ENCODE peak calls at places on chromosomes 5 and 9, in nine cellular contexts. D is ovary, O is suprapubic skin, P is stomach, T is A549, Q is sigmoid colon, A is H1, Y is SK-N-SH, Z is K562. B is an unnamed sample. For H3K4me1, the result is how much of the 10 kb centered on the place peaks cover.

GRCh38 chr9:114888599-114888998 is 41.8 kb downstream of the TNFSF8 start:
- DNase-seq in D (no peak), O (no peak), P (no peak), T (no peak), Q (no peak), A (peak), Y (no peak), Z (no peak), B (no peak)

GRCh38 chr9:137195525-137196220 is 4.9 kb downstream of the TPRN start:
- DNase-seq in D (no peak), O (no peak), P (peak), T (no peak), Q (no peak), A (no peak), Y (no peak), Z (no peak), B (no peak)

GRCh38 chr9:107316795-107317661 is 33.9 kb downstream of the RAD23B start:
- DNase-seq in D (no peak), O (no peak), P (no peak), T (no peak), Q (no peak), A (no peak), Y (no peak), Z (no peak), B (no peak)

GRCh38 chr5:149886697-149887470 is 57.7 kb downstream of the PDE6A start:
- DNase-seq in D (no peak), O (no peak), P (no peak), T (no peak), Q (no peak), A (no peak), Y (no peak), Z (no peak), B (no peak)

GRCh38 chr9:103799959-103800358 is 294.1 kb upstream of the SMC2 start:
- DNase-seq in D (no peak), O (no peak), P (no peak), T (no peak), Q (no peak), A (no peak), Y (no peak), Z (no peak), B (no peak)

GRCh38 chr5:12292610-12293204 is 388.5 kb upstream of the CTNND2 start:
- DNase-seq in D (no peak), O (no peak), P (no peak), T (peak), Q (no peak), A (no peak), Y (no peak), Z (peak), B (no peak)

GRCh38 chr9:119905706-119906105 is 536.5 kb upstream of the BRINP1 start:
- DNase-seq in D (no peak), O (no peak), P (no peak), T (no peak), Q (no peak), A (no peak), Y (no peak), Z (no peak), B (no peak)

GRCh38 chr5:36496471-36496870 is 109.9 kb upstream of the SLC1A3 start:
- DNase-seq in D (no peak), O (no peak), P (no peak), T (no peak), Q (no peak), A (no peak), Y (no peak), Z (no peak), B (no peak)

GRCh38 chr5:114249838-114250237 is 112.0 kb upstream of the KCNN2 start:
- DNase-seq in D (no peak), O (no peak), P (no peak), T (no peak), Q (no peak), A (no peak), Y (no peak), Z (no peak), B (no peak)

GRCh38 chr5:61051267-61051666 is 106.3 kb downstream of the NDUFAF2 start:
- DNase-seq in D (no peak), O (no peak), P (no peak), T (peak), Q (no peak), A (no peak), Y (no peak), Z (no peak), B (no peak)

GRCh38 chr9:79377315-79377855 is 194.4 kb upstream of the TLE4 start:
- DNase-seq in D (no peak), O (no peak), P (no peak), T (no peak), Q (no peak), A (no peak), Y (no peak), Z (no peak), B (no peak)

GRCh38 chr5:172904643-172905345 is 54.4 kb upstream of the RPL26L1 start:
- DNase-seq in D (peak), O (peak), P (peak), T (peak), Q (peak), A (no peak), Y (peak), Z (no peak), B (peak)

GRCh38 chr9:114503522-114504340 is 1.5 kb downstream of the WHRN start:
- DNase-seq in D (no peak), O (no peak), P (no peak), T (no peak), Q (no peak), A (no peak), Y (no peak), Z (no peak), B (peak)

GRCh38 chr9:4630836-4631235 is 31.3 kb upstream of the PLPP6 start:
- DNase-seq in D (no peak), O (no peak), P (no peak), T (no peak), Q (no peak), A (no peak), Y (no peak), Z (no peak), B (no peak)
- TF ChIP-seq CTCF in D (no peak), O (no peak), P (no peak), T (no peak), Q (no peak), A (no peak), Y (no peak), Z (no peak), B (no peak)

DNA sequence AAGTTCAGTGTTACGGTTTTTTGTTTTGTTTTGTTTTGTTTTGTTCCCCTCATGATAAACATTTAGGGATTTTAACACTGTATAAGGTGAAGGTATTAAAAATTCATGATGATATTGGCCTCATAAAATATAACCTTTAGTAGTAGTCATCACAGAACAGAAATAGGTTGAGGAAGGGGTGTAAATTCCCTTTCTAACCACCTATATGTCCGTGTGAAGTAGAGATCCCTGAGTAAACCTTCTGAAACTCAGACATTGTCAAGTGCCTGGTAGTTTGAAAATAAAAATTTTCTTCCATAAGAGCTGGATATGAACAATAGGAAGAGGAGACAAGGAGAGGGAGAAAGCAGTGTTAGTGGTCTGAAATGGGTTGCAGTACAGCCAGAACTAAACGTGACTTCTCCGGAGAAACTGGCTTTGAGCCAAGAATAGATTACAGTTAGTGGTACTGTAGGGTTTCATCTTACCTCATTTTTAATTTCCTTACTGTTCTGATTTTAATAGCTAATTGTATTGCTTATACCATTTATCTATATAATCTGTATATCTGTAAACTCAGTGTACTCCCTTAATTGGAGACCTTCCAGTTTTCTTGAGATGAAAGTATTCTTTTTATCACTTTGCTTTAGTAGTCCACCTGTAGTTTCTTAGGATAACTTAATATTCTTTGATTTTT is 18.3 kb downstream of the UGCG start:
- DNase-seq in D (no peak), O (no peak), P (no peak), T (no peak), Q (no peak), A (no peak), Y (peak), Z (no peak), B (no peak)
- H3K4me1 ChIP-seq in D (under half), O (under half), P (half or more), T (under half), Q (under half), A (under half), Y (under half), Z (under half), B (under half)

DNA sequence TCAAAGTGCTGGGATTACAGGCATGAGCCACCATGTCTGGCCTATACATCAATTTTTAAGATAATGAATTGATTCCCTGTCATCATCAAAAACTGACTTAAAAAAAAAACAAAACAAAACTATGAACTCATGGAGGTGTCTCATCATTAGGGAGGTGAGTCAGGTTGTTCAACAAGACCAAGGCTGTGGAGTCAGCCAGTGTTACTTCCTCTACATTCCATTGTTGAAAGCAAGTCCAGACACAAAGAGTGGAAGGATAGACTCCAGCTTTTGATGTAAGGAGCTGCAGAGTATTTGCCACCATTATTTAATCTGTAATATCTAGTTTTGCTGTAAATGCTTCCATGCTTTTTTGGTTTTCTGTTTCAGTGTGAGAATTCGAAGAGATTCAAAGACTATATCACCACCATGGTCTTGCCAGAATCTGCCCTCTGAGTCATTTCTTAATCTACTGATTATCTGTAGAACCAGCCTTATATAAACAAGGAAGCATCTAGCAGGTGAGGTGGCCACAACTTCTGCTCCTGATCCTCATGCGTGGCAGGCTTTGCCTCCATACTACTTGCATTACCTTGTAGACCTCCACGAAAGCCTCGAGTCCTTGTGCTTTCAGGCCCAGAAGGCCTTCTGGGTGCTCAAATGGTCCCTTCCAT is 156.1 kb downstream of the FGF1 start:
- DNase-seq in D (no peak), O (no peak), P (no peak), T (peak), Q (no peak), A (no peak), Y (no peak), Z (no peak), B (no peak)
- TF ChIP-seq EP300 in D (no peak), O (no peak), P (no peak), T (no peak), Q (no peak), A (no peak), Y (no peak), Z (no peak), B (no peak)

GRCh38 chr9:125125523-125125922 is 17.8 kb downstream of the SCAI start:
- DNase-seq in D (no peak), O (no peak), P (no peak), T (no peak), Q (no peak), A (peak), Y (no peak), Z (no peak), B (no peak)

GRCh38 chr9:125121156-125121555 is 22.2 kb downstream of the SCAI start:
- DNase-seq in D (no peak), O (no peak), P (no peak), T (no peak), Q (no peak), A (no peak), Y (no peak), Z (no peak), B (no peak)

GRCh38 chr9:125119643-125120286 is 23.6 kb downstream of the SCAI start:
- DNase-seq in D (no peak), O (no peak), P (no peak), T (no peak), Q (no peak), A (no peak), Y (peak), Z (no peak), B (no peak)
- TF ChIP-seq CTCF in D (no peak), O (no peak), P (no peak), T (no peak), Q (no peak), A (no peak), Y (peak), Z (peak), B (no peak)

GRCh38 chr5:126358525-126358924 is 64.7 kb upstream of the GRAMD2B start:
- DNase-seq in D (no peak), O (no peak), P (no peak), T (no peak), Q (no peak), A (no peak), Y (no peak), Z (no peak), B (no peak)

GRCh38 chr5:126354857-126355731 is 68.1 kb upstream of the GRAMD2B start:
- DNase-seq in D (no peak), O (no peak), P (no peak), T (no peak), Q (no peak), A (no peak), Y (no peak), Z (no peak), B (no peak)

GRCh38 chr5:126354012-126354856 is 69.0 kb upstream of the GRAMD2B start:
- DNase-seq in D (no peak), O (no peak), P (no peak), T (peak), Q (no peak), A (no peak), Y (peak), Z (no peak), B (no peak)

GRCh38 chr5:126357585-126358342 is 65.4 kb upstream of the GRAMD2B start:
- DNase-seq in D (no peak), O (no peak), P (no peak), T (no peak), Q (no peak), A (no peak), Y (no peak), Z (no peak), B (no peak)

DNA sequence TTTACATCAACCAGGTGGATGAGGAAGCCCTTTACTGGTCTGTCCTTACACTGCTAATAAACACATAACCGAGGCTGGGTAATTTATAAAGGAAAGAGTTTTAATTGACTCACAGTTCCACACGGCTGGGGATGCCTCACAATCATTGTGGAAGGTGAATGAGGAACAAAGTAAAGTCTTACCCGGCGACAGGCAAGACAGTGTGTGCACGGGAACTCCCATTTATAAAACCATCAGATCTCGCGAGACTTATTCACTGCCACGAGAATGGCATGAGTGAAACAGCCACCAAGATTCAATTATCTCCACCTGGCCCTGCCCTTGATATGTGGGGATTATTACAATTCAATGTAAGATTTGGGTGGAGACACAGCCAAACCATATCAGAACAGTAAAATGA is 67.3 kb upstream of the GRAMD2B start:
- DNase-seq in D (no peak), O (no peak), P (no peak), T (no peak), Q (no peak), A (no peak), Y (no peak), Z (no peak), B (no peak)
- H3K4me1 ChIP-seq in D (under half), O (under half), P (under half), T (under half), Q (under half), A (under half), Y (under half), Z (under half), B (under half)

DNA sequence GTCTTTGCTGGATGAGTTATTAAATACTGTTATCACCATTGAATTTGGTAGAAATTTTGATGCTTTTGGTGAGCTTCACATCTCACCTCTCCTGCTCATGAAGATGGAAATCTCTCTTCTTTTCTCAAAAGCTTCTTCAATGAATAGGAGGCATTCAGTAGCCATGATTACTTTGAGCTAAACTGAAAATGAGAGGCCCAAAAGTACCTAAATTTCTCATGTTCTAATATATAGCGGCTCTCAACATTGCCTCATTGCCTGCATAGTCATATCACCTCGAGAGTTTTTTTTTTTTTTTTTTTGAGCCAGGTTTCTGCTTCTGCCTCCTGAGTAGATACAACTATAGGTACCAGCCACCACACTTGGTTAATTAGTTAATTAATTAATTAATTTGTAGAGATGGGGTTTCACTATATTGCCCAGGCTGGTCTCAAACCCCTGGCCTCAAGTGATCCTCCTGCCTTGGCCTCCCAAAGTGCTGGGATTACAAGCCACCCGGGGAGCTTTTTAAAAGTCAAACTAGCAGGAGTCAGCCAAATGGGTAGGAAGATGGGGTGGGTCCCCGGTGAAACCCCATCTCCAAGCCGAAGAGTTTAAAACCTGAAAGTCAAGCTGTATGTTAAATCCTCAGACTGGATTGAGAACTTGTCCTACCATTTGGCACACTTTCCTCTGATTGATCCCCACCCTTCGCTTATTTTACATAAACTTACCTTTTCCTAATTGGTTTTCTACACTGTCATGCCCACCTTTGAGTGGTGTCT is 169.0 kb downstream of the DOCK2 start:
- DNase-seq in D (no peak), O (no peak), P (no peak), T (no peak), Q (no peak), A (no peak), Y (no peak), Z (no peak), B (no peak)
- TF ChIP-seq EP300 in D (no peak), O (no peak), P (no peak), T (no peak), Q (no peak), A (no peak), Y (no peak), Z (no peak), B (no peak)